ENCODE peak calls at places on chromosomes 12 and 14, in nine cellular contexts. E is tibial artery, P is upper lobe of right lung, H is upper lobe of left lung, Q is GM13976, T is WTC11, C is stomach, S is adrenal gland, V is thoracic aorta. N is an unnamed sample.

GRCh38 chr12:75816892-75817291 is 214.7 kb downstream of the PHLDA1 start:
- DNase-seq in S (no peak), V (no peak), T (no peak), P (no peak), C (no peak), Q (no peak), E (no peak), H (no peak), N (no peak)

GRCh38 chr12:120799417-120800045 is 73.9 kb downstream of the ACADS start:
- DNase-seq in C (no peak), P (no peak), H (no peak), E (no peak), Q (no peak), T (no peak), V (no peak), S (no peak), N (no peak)

GRCh38 chr12:42809226-42809625 is 219.7 kb upstream of the PRICKLE1 start:
- DNase-seq in T (no peak), V (no peak), Q (no peak), E (no peak), C (no peak), S (no peak), H (no peak), P (no peak), N (no peak)

GRCh38 chr12:49093746-49094103 is 876 bp downstream of the DHH start:
- DNase-seq in H (no peak), T (peak), E (no peak), Q (no peak), C (no peak), P (no peak), V (no peak), S (no peak), N (no peak)

GRCh38 chr12:131755305-131756113 is 44.6 kb downstream of the SFSWAP start:
- DNase-seq in Q (peak), H (no peak), E (no peak), C (no peak), S (no peak), P (no peak), V (no peak), T (peak), N (no peak)

GRCh38 chr12:130163461-130164215 is 1.4 kb downstream of the FZD10 start:
- DNase-seq in H (peak), T (no peak), C (peak), E (peak), V (no peak), S (no peak), P (peak), Q (no peak), N (no peak)

GRCh38 chr14:61470261-61470953 is 149.0 kb downstream of the PRKCH start:
- DNase-seq in C (no peak), V (no peak), H (no peak), T (peak), P (no peak), S (peak), Q (no peak), E (no peak), N (no peak)

GRCh38 chr12:66132408-66132807 is 1.9 kb upstream of the LLPH start:
- DNase-seq in V (no peak), E (no peak), C (no peak), H (no peak), S (no peak), Q (no peak), T (peak), P (no peak), N (no peak)

GRCh38 chr12:22231836-22232235 is 102.7 kb downstream of the ST8SIA1 start:
- DNase-seq in S (no peak), E (no peak), V (no peak), C (no peak), H (no peak), T (no peak), Q (no peak), P (no peak), N (no peak)

GRCh38 chr12:5123921-5124320 is 80.2 kb downstream of the KCNA5 start:
- DNase-seq in C (no peak), E (no peak), V (no peak), H (no peak), Q (no peak), T (no peak), S (no peak), P (no peak), N (no peak)

GRCh38 chr12:6072302-6072752 is 52.1 kb downstream of the VWF start:
- DNase-seq in Q (no peak), V (no peak), H (no peak), E (no peak), C (no peak), P (no peak), T (no peak), S (no peak), N (no peak)

GRCh38 chr12:132487311-132487741 is 2.6 kb upstream of the FBRSL1 start:
- DNase-seq in Q (no peak), C (no peak), P (no peak), H (no peak), S (no peak), V (no peak), E (no peak), T (no peak), N (no peak)

GRCh38 chr14:92475037-92475436 is 38.5 kb upstream of the RIN3 start:
- DNase-seq in V (no peak), C (no peak), P (no peak), E (no peak), Q (no peak), T (no peak), H (no peak), S (peak), N (no peak)

GRCh38 chr14:67513631-67514108 is 19.4 kb upstream of the PLEKHH1 start:
- DNase-seq in E (no peak), H (no peak), S (no peak), T (no peak), Q (no peak), C (no peak), V (no peak), P (no peak), N (no peak)

GRCh38 chr14:73235531-73236155 is 1.7 kb upstream of the PAPLN start:
- DNase-seq in C (no peak), S (no peak), V (no peak), T (peak), E (no peak), Q (peak), P (no peak), H (no peak), N (no peak)

GRCh38 chr12:1618489-1618888 is 10.5 kb upstream of the WNT5B start:
- DNase-seq in C (no peak), P (no peak), V (no peak), S (no peak), T (no peak), Q (no peak), E (no peak), H (no peak), N (no peak)

GRCh38 chr12:54388214-54389138 is 3.9 kb upstream of the ZNF385A start:
- DNase-seq in H (no peak), E (no peak), P (no peak), Q (no peak), T (no peak), V (no peak), S (no peak), C (no peak), N (no peak)

GRCh38 chr14:86540636-86541247 is 1010.8 kb downstream of the FLRT2 start:
- DNase-seq in V (no peak), E (no peak), P (no peak), T (no peak), Q (no peak), S (no peak), C (no peak), H (no peak), N (no peak)

GRCh38 chr12:4037747-4038312 is 164.6 kb upstream of the PARP11 start:
- DNase-seq in T (peak), Q (peak), S (peak), H (peak), V (no peak), P (no peak), C (peak), E (no peak), N (no peak)

GRCh38 chr14:99395904-99396530 is 84.6 kb downstream of the SETD3 start:
- DNase-seq in S (no peak), P (no peak), T (no peak), V (no peak), C (peak), Q (no peak), E (no peak), H (peak), N (no peak)

GRCh38 chr14:83162351-83162929 is 1628.8 kb upstream of the SEL1L start:
- DNase-seq in E (no peak), C (no peak), Q (no peak), H (no peak), V (no peak), S (no peak), T (no peak), P (no peak), N (no peak)

GRCh38 chr14:100286484-100287191 is 19.6 kb downstream of the SLC25A29 start:
- DNase-seq in V (no peak), S (peak), E (no peak), Q (no peak), T (peak), H (no peak), P (peak), C (peak), N (no peak)

GRCh38 chr12:116241157-116241772 is 36.2 kb downstream of the MED13L start:
- DNase-seq in V (no peak), E (no peak), Q (no peak), T (no peak), H (no peak), S (no peak), C (no peak), P (no peak), N (no peak)

GRCh38 chr14:26332966-26333365 is 264.9 kb downstream of the NOVA1 start:
- DNase-seq in E (no peak), V (no peak), P (no peak), T (no peak), H (no peak), S (no peak), C (no peak), Q (no peak), N (no peak)

GRCh38 chr12:126083931-126084330 is 1018.7 kb downstream of the AACS start:
- DNase-seq in T (no peak), C (no peak), S (no peak), P (no peak), Q (no peak), H (no peak), E (no peak), V (no peak), N (no peak)

GRCh38 chr12:52305921-52306705 is 14.8 kb upstream of the KRT81 start:
- DNase-seq in Q (no peak), T (no peak), P (no peak), H (no peak), C (no peak), V (no peak), E (peak), S (no peak), N (no peak)
- TF ChIP-seq CTCF in Q (no peak), T (no peak), P (peak), H (peak), C (no peak), V (no peak), E (peak), S (no peak), N (peak)

GRCh38 chr12:20486233-20486632 is 117.9 kb downstream of the PDE3A start:
- DNase-seq in C (no peak), Q (no peak), H (no peak), P (no peak), V (no peak), T (no peak), E (no peak), S (no peak), N (no peak)
- TF ChIP-seq CTCF in C (no peak), Q (no peak), H (no peak), P (no peak), V (no peak), T (no peak), E (no peak), S (no peak), N (no peak)

GRCh38 chr14:75977544-75977943 is 4.3 kb downstream of the TGFB3 start:
- DNase-seq in V (no peak), H (no peak), Q (no peak), S (no peak), C (no peak), E (no peak), P (no peak), T (no peak), N (no peak)

GRCh38 chr14:75979071-75979571 is 2.7 kb downstream of the TGFB3 start:
- DNase-seq in S (no peak), Q (peak), T (peak), P (no peak), E (no peak), C (no peak), V (no peak), H (no peak), N (no peak)

GRCh38 chr14:75979641-75980422 is 2.0 kb downstream of the TGFB3 start:
- DNase-seq in C (no peak), V (no peak), Q (no peak), P (no peak), T (no peak), S (no peak), E (peak), H (peak), N (no peak)

GRCh38 chr14:75978249-75978731 is 3.5 kb downstream of the TGFB3 start:
- DNase-seq in V (no peak), C (peak), P (no peak), E (no peak), S (no peak), Q (no peak), H (no peak), T (no peak), N (no peak)

DNA sequence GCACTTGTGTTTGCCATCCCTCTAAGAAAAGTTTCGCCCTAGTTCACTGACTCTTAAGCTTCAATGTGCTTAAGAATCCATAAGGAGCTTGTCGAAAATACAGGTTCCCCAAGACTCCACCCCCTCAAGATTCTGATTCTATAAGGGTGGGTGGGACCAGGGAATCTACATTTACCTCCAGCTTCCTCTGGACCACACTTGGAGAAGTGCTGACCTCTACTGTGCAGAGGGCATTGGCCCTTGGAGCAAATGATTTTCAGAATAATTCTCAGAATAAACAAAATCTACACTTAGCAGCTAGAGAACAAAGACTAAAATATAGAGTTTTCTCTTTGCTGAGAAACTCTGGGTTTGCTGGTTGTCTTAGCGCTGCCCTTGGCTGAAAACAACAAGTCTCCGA is 5.0 kb downstream of the TGFB3 start:
- DNase-seq in E (no peak), T (no peak), C (no peak), Q (no peak), S (no peak), V (no peak), P (no peak), H (no peak), N (no peak)
- TF ChIP-seq CTCF in E (no peak), T (no peak), C (no peak), Q (no peak), S (no peak), V (no peak), P (no peak), H (no peak), N (no peak)

GRCh38 chr12:52984136-52984535 is 22.1 kb upstream of the EIF4B start:
- DNase-seq in P (no peak), H (no peak), V (no peak), E (no peak), Q (no peak), T (no peak), C (no peak), S (no peak), N (no peak)
- TF ChIP-seq CTCF in P (no peak), H (no peak), V (no peak), E (no peak), Q (no peak), T (no peak), C (no peak), S (no peak), N (no peak)

DNA sequence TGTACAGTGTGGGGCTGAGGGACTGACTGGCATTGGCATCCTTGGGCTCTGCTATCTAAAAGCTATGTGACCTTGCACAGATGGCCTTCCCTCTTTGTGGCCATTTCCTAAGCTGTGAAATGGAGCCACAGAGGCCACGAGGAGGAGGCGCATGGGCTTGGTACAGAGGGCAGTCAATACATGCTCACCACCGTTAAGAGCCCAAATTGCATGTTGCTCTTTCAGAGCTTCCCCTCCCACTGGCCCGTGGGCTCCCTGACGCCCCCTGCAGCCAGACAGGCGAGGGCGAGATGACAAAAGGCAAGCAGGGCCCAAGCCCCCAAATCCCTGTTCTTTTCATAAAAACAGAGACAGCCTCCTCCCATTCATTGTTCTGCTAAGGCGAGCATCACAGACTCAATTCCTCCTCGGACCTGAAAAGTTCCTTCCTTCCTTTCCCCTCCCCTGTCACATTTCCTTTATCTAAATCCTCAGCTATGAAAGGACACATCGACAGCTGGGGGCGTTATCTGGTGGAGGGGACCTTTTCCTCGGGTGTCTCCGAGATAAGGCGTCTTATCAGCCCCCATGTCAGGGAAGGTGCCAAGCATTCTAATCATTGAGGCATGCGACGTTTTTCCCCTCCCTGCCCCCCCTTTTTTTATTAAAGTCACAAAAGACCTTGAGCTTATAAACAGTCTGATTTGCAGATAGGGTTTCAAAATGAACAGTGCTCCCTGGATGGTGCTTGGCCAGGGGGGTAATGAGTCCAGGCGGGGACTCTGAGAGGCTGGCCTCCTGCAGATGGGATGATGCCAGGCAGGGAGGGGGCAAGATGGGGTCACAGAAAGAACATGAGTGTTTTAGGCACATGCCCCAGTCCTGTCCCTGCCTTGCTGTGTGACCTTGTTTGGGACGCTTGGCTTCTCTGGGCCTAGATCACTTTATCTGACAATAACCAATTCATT is 26.4 kb downstream of the FAM222A start:
- DNase-seq in Q (no peak), C (peak), T (peak), P (peak), S (peak), E (peak), H (peak), V (no peak), N (peak)
- TF ChIP-seq CTCF in Q (no peak), C (no peak), T (peak), P (peak), S (no peak), E (no peak), H (no peak), V (no peak), N (peak)